ENCODE peak calls at places on chromosomes 1 and 21, in five cellular contexts. D is H9, T is H1, L is trophoblast cell, V is neuronal stem cell. Y is an unnamed sample.

GRCh38 chr1:9905010-9905409 is 5.1 kb downstream of the CTNNBIP1 start:
- DNase-seq in D (no peak), T (no peak), L (no peak), V (no peak), Y (peak)

GRCh38 chr1:151009206-151009587 is 948 bp downstream of the PRUNE1 start:
- DNase-seq in T (no peak), D (no peak), L (no peak), V (no peak), Y (no peak)

GRCh38 chr1:42833981-42834380 is 12.4 kb upstream of the ZNF691 start:
- DNase-seq in L (no peak), D (no peak), T (peak), V (no peak), Y (no peak)

GRCh38 chr1:61140778-61141177 is 58.4 kb downstream of the NFIA start:
- DNase-seq in L (no peak), V (no peak), T (no peak), D (no peak), Y (no peak)

GRCh38 chr1:59150537-59151386 is 146.1 kb upstream of the FGGY start:
- DNase-seq in D (no peak), V (no peak), L (peak), T (no peak), Y (peak)

GRCh38 chr1:199946305-199947155 is 81.0 kb upstream of the NR5A2 start:
- DNase-seq in V (no peak), T (no peak), D (no peak), L (no peak), Y (no peak)

GRCh38 chr1:117658676-117659075 is 52.8 kb downstream of the TENT5C start:
- DNase-seq in T (no peak), V (no peak), D (no peak), L (no peak), Y (no peak)

GRCh38 chr21:32770514-32771133 is 931 bp downstream of the PAXBP1 start:
- DNase-seq in D (no peak), V (peak), T (no peak), L (no peak), Y (peak)

GRCh38 chr1:74767490-74767889 is 34.5 kb downstream of the TYW3 start:
- DNase-seq in V (no peak), L (no peak), D (peak), T (peak), Y (peak)

GRCh38 chr1:150563340-150564038 is 14.3 kb downstream of the ADAMTSL4 start:
- DNase-seq in V (no peak), L (no peak), D (no peak), T (no peak), Y (peak)

GRCh38 chr1:55275976-55276375 is 60.8 kb upstream of the USP24 start:
- DNase-seq in T (no peak), L (peak), D (no peak), V (no peak), Y (peak)

GRCh38 chr21:18899261-18899660 is 495.7 kb upstream of the TMPRSS15 start:
- DNase-seq in T (no peak), V (no peak), D (no peak), L (no peak), Y (no peak)

GRCh38 chr1:40059960-40060337 is 19.4 kb downstream of the CAP1 start:
- DNase-seq in L (no peak), T (no peak), D (no peak), V (no peak), Y (peak)

GRCh38 chr1:219173434-219173757 is 282 bp upstream of the LYPLAL1 start:
- DNase-seq in T (no peak), V (no peak), L (no peak), D (no peak), Y (no peak)

GRCh38 chr1:219172821-219173220 is 857 bp upstream of the LYPLAL1 start:
- DNase-seq in D (no peak), V (no peak), T (no peak), L (no peak), Y (no peak)

GRCh38 chr1:219176168-219176567 is 2.5 kb downstream of the LYPLAL1 start:
- DNase-seq in T (no peak), D (no peak), L (no peak), V (no peak), Y (no peak)

GRCh38 chr1:219174672-219175564 is 1.2 kb downstream of the LYPLAL1 start:
- DNase-seq in D (no peak), L (peak), V (peak), T (no peak), Y (peak)

DNA sequence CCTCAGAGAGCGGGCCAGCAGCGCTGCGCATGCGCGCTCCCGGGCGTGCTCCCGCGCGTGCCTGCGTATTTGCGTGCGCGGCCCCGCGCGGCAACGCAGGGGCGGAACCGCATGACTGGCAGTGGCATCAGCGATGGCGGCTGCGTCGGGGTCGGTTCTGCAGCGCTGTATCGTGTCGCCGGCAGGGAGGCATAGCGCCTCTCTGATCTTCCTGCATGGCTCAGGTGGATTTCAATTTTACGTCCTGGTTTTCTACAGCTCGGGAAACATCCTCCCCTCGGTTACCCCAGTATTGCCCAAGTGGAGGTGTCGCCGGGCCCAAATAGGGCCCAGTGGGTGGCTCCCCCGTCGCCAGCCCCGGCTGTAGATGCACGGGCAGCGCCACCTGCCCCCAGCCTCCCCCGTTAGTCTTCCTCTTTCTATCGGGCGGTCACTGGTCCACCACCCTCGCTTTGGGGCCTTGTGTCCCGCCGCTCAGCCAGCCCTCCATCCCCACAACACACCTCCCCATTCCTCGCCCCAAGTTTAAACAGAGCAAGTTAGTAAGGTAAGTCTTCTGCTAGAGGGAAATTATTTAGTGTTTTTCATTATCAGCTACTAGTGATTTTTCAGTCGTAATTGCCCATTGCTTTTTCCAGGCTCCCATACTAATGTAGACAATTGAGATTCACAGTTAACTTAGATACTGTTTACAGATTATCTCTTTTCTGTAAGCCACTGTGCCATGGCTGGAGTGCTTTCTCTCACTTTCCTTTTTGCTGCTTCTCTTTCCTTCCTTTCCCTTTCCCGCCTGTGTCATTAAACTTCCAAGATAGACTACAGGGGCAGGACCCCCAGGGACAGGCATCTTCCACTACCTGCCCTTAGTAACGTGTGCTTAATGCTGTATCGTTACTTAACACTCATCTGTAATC is at the start of gene LYPLAL1:
- DNase-seq in V (peak), T (peak), L (peak), D (peak), Y (peak)
- H4K91ac ChIP-seq in V (no peak), T (peak), L (peak), D (no peak), Y (peak)

DNA sequence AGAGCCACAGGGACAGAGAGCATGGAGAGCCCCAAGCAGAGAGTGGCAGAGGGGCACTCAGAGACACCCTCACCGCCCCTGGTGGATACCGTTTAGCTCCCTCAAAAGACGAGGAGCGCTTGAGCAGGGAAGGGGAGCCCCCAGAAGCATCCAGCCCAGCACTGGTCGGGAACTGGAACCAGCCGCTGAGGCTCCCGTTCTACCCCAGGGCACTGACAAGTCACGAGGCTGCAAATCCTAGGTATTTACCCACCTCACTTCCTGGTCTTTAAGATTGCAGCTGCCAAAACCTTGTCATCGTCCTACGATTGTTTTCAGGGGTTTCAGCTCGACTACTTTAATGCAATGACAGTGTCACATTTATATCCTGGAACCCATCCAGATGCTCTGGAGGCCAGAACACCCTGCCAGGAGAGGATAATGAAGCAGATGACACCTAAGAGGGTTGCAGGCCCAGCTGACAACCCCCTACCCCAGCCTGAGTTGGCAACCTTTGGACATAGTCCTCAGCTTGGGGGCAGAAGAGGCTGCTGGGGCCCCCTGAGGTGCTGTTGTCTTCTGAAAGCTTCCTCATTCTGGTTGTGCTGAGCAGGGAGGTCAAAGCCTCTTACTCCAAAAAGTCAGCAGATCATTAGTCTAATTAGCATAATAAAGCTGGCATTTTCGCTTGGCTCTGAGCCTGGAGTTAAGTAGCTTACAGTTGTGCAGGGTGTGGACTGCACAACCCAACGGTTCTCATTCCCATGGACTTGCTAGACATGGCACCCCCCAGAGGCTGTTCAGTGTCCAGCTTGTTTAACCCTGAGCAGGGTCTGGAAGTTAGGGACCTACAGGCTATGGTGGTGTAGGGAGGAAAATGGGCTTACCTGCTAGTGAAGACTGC is 20.6 kb upstream of the BACE2 start:
- DNase-seq in D (no peak), V (no peak), T (no peak), L (no peak), Y (no peak)
- H2BK12ac ChIP-seq in D (no peak), V (no peak), T (peak), L (no peak), Y (no peak)

GRCh38 chr1:37861151-37861550 is 1.8 kb upstream of the MTF1 start:
- DNase-seq in T (no peak), D (no peak), L (peak), V (no peak), Y (no peak)

GRCh38 chr1:37859507-37860345 is at the start of gene MTF1:
- DNase-seq in L (peak), D (peak), V (peak), T (peak), Y (peak)

GRCh38 chr1:37860346-37860666 is 914 bp upstream of the MTF1 start:
- DNase-seq in D (no peak), V (no peak), L (no peak), T (no peak), Y (no peak)

GRCh38 chr1:37862330-37862729 is 2.9 kb upstream of the MTF1 start:
- DNase-seq in V (no peak), T (no peak), D (no peak), L (no peak), Y (no peak)

GRCh38 chr1:37858931-37859506 is 373 bp downstream of the MTF1 start:
- DNase-seq in T (no peak), D (no peak), L (peak), V (no peak), Y (peak)
- H4K91ac ChIP-seq in T (no peak), D (no peak), L (peak), V (no peak), Y (peak)

DNA sequence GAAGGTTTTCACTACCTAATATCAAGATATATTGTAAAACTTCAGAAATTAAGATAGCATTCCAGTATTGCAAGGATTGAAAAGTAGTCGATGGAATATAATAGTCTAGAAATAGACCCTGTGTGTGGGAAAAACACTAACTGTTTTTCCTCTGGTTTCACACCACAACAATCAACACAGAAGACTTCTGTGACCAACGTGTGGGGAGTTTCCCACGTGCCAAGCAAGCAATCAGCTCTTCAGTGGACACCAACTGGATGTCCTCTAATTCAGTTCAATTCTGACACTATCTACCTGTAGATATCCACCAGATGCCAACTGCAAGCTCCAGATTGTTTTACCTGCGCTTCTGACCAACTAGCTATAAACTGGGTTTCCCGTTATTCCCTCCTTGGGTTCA is 12.1 kb downstream of the CD244 start:
- DNase-seq in V (no peak), L (no peak), D (no peak), T (no peak), Y (no peak)
- H2BK12ac ChIP-seq in V (no peak), L (no peak), D (no peak), T (no peak), Y (no peak)

DNA sequence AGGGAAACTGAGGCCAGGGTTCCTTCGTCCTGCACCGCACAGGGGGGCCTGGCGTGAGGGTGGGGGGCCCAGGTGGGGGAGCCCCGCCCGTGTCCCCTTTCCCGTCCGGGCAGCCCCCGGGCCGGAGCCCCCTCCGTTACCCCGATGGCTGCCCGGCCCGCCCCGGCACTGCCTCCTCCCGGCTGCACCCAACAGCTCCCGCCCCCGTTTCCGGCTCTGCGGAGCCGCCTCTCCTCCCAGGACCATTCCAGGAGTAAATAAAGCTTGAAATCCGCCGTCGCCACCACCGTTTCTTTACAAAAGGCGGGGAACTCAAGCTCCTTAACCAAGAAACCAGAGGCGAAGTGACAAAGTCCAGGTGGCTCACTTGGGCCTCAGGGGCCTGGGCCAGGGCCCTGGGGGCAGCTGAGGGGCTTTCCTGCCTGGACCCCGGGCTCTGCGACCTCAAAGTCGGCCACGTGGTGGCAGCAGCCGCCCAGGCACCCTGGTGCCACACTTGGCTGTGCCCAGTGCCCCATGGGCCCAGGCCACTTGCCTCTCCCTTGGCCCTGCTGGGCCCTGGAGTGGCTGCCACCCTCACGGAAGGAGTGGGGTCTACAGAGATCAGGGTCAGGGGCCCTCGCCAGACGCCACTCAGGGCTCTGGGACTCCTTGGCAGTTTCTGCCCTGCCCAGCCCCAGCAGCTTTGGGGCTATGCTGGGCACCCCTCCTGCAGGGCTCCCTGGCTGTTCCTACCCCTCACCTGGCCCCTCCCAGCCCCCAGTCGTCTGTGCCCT is 514 bp upstream of the FAAP20 start:
- DNase-seq in V (peak), T (peak), D (peak), L (peak), Y (peak)
- H4K91ac ChIP-seq in V (no peak), T (peak), D (no peak), L (peak), Y (peak)

Y was measured in mesenchymal stem cell.